ENCODE peak calls at places on chromosome 14, in ten cellular contexts. One of them, this sample, is unnamed.

GRCh38 chr14:31717294-31718085 is 156.3 kb downstream of the NUBPL start:
- DNase-seq in heart right ventricle: no peak
- DNase-seq in cardiac fibroblast: peak
- DNase-seq in tibial artery: no peak
- DNase-seq in psoas muscle: no peak
- DNase-seq in endodermal cell: no peak
- DNase-seq in small intestine: no peak
- DNase-seq in H7: no peak
- DNase-seq in left ventricle myocardium inferior: no peak
- DNase-seq in effector memory CD4-positive, alpha-beta T cell: no peak
- DNase-seq in this sample: no peak

GRCh38 chr14:41062826-41063225 is 543.9 kb upstream of the LRFN5 start:
- DNase-seq in psoas muscle: no peak
- DNase-seq in H7: no peak
- DNase-seq in small intestine: no peak
- DNase-seq in cardiac fibroblast: no peak
- DNase-seq in tibial artery: no peak
- DNase-seq in effector memory CD4-positive, alpha-beta T cell: no peak
- DNase-seq in endodermal cell: no peak
- DNase-seq in left ventricle myocardium inferior: no peak
- DNase-seq in heart right ventricle: no peak
- DNase-seq in this sample: no peak

GRCh38 chr14:70188292-70188607 is 501 bp downstream of the SLC8A3 start:
- DNase-seq in left ventricle myocardium inferior: no peak
- DNase-seq in psoas muscle: peak
- DNase-seq in endodermal cell: no peak
- DNase-seq in cardiac fibroblast: peak
- DNase-seq in H7: no peak
- DNase-seq in tibial artery: no peak
- DNase-seq in effector memory CD4-positive, alpha-beta T cell: no peak
- DNase-seq in small intestine: no peak
- DNase-seq in heart right ventricle: no peak
- DNase-seq in this sample: no peak

GRCh38 chr14:92701826-92702225 is 46.6 kb downstream of the LGMN start:
- DNase-seq in endodermal cell: no peak
- DNase-seq in cardiac fibroblast: no peak
- DNase-seq in H7: no peak
- DNase-seq in psoas muscle: no peak
- DNase-seq in heart right ventricle: no peak
- DNase-seq in left ventricle myocardium inferior: no peak
- DNase-seq in small intestine: no peak
- DNase-seq in effector memory CD4-positive, alpha-beta T cell: no peak
- DNase-seq in tibial artery: no peak
- DNase-seq in this sample: no peak

GRCh38 chr14:92352158-92352985 is 29.4 kb downstream of the SLC24A4 start:
- DNase-seq in cardiac fibroblast: peak
- DNase-seq in psoas muscle: no peak
- DNase-seq in tibial artery: no peak
- DNase-seq in left ventricle myocardium inferior: no peak
- DNase-seq in H7: peak
- DNase-seq in effector memory CD4-positive, alpha-beta T cell: no peak
- DNase-seq in endodermal cell: peak
- DNase-seq in heart right ventricle: no peak
- DNase-seq in small intestine: no peak
- DNase-seq in this sample: no peak

GRCh38 chr14:78170203-78170602 is at the start of gene NRXN3:
- DNase-seq in small intestine: no peak
- DNase-seq in tibial artery: no peak
- DNase-seq in psoas muscle: no peak
- DNase-seq in heart right ventricle: no peak
- DNase-seq in endodermal cell: peak
- DNase-seq in effector memory CD4-positive, alpha-beta T cell: no peak
- DNase-seq in left ventricle myocardium inferior: no peak
- DNase-seq in cardiac fibroblast: no peak
- DNase-seq in H7: peak
- DNase-seq in this sample: no peak

GRCh38 chr14:81193924-81194633 is 26.7 kb downstream of the GTF2A1 start:
- DNase-seq in heart right ventricle: no peak
- DNase-seq in H7: no peak
- DNase-seq in effector memory CD4-positive, alpha-beta T cell: no peak
- DNase-seq in cardiac fibroblast: no peak
- DNase-seq in small intestine: no peak
- DNase-seq in tibial artery: no peak
- DNase-seq in psoas muscle: no peak
- DNase-seq in left ventricle myocardium inferior: no peak
- DNase-seq in endodermal cell: no peak
- DNase-seq in this sample: no peak

GRCh38 chr14:94014375-94014774 is 11.8 kb upstream of the OTUB2 start:
- DNase-seq in tibial artery: no peak
- DNase-seq in psoas muscle: no peak
- DNase-seq in cardiac fibroblast: no peak
- DNase-seq in heart right ventricle: no peak
- DNase-seq in H7: no peak
- DNase-seq in effector memory CD4-positive, alpha-beta T cell: no peak
- DNase-seq in small intestine: no peak
- DNase-seq in endodermal cell: no peak
- DNase-seq in left ventricle myocardium inferior: no peak
- DNase-seq in this sample: no peak

GRCh38 chr14:60882219-60882618 is 98.7 kb downstream of the TRMT5 start:
- DNase-seq in tibial artery: no peak
- DNase-seq in small intestine: no peak
- DNase-seq in cardiac fibroblast: no peak
- DNase-seq in effector memory CD4-positive, alpha-beta T cell: no peak
- DNase-seq in psoas muscle: no peak
- DNase-seq in left ventricle myocardium inferior: no peak
- DNase-seq in endodermal cell: no peak
- DNase-seq in heart right ventricle: no peak
- DNase-seq in H7: no peak
- DNase-seq in this sample: no peak

GRCh38 chr14:22839159-22839779 is 2.9 kb downstream of the MMP14 start:
- DNase-seq in psoas muscle: peak
- DNase-seq in cardiac fibroblast: peak
- DNase-seq in small intestine: no peak
- DNase-seq in effector memory CD4-positive, alpha-beta T cell: no peak
- DNase-seq in heart right ventricle: no peak
- DNase-seq in H7: peak
- DNase-seq in endodermal cell: no peak
- DNase-seq in left ventricle myocardium inferior: no peak
- DNase-seq in tibial artery: peak
- DNase-seq in this sample: no peak
- H3K4me3 ChIP-seq in psoas muscle: peak
- H3K4me3 ChIP-seq in cardiac fibroblast: peak
- H3K4me3 ChIP-seq in small intestine: no peak
- H3K4me3 ChIP-seq in effector memory CD4-positive, alpha-beta T cell: no peak
- H3K4me3 ChIP-seq in heart right ventricle: peak
- H3K4me3 ChIP-seq in H7: no peak
- H3K4me3 ChIP-seq in endodermal cell: peak
- H3K4me3 ChIP-seq in left ventricle myocardium inferior: peak
- H3K4me3 ChIP-seq in tibial artery: peak
- H3K4me3 ChIP-seq in this sample: peak

DNA sequence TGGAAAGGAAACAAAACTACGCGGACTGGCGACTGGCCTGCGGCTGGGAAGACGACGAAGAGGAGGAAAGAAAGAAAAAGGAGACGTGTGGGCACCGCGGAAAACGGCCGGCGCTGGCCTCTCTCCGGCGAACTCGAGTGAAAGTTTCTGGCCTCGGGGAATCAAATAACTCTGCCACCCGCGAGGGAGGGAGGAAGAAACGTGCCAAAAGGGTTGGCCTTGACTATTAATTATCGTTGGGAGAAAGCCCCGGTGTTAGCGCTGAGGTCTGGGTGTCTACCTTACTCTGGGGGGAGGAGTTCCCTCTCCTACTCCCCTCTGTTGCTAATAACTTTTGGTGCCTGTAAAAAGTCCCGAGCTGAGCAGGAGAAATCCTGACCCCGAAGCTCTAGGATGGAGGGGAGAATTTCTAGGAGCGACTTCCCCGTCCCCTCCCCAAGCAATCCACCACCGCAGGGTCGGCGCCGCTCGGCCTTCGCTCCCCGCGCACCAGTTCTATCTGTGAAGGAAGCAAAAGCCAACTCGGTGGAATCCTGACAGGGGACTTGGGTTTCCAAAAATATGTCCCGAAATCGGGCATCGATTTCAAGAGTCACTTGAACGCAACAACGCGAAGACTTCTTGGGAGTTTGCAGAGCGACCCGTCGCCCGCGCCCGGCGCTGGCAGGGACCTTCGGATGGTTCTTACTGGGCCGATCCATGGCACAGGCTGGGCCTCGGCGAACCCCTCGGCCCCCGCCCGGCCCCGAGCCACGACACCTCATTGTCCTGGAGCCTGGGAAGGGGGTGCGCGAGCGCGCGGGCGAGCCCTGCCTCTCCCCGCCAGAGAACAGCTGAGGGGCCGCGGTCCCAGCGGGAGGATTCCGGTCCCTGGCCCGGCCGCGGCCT is 1.7 kb downstream of the OTX2 start:
- DNase-seq in effector memory CD4-positive, alpha-beta T cell: no peak
- DNase-seq in heart right ventricle: no peak
- DNase-seq in H7: peak
- DNase-seq in small intestine: no peak
- DNase-seq in endodermal cell: peak
- DNase-seq in left ventricle myocardium inferior: no peak
- DNase-seq in psoas muscle: no peak
- DNase-seq in tibial artery: no peak
- DNase-seq in cardiac fibroblast: no peak
- DNase-seq in this sample: no peak
- H3K4me3 ChIP-seq in effector memory CD4-positive, alpha-beta T cell: no peak
- H3K4me3 ChIP-seq in heart right ventricle: peak
- H3K4me3 ChIP-seq in H7: peak
- H3K4me3 ChIP-seq in small intestine: no peak
- H3K4me3 ChIP-seq in endodermal cell: peak
- H3K4me3 ChIP-seq in left ventricle myocardium inferior: peak
- H3K4me3 ChIP-seq in psoas muscle: peak
- H3K4me3 ChIP-seq in tibial artery: peak
- H3K4me3 ChIP-seq in cardiac fibroblast: no peak
- H3K4me3 ChIP-seq in this sample: no peak

GRCh38 chr14:66244834-66245233 is 241.3 kb upstream of the CCDC196 start:
- DNase-seq in effector memory CD4-positive, alpha-beta T cell: no peak
- DNase-seq in tibial artery: no peak
- DNase-seq in endodermal cell: no peak
- DNase-seq in heart right ventricle: no peak
- DNase-seq in H7: no peak
- DNase-seq in cardiac fibroblast: no peak
- DNase-seq in small intestine: no peak
- DNase-seq in psoas muscle: no peak
- DNase-seq in left ventricle myocardium inferior: no peak
- DNase-seq in this sample: no peak

GRCh38 chr14:66249544-66249943 is 236.6 kb upstream of the CCDC196 start:
- DNase-seq in heart right ventricle: no peak
- DNase-seq in cardiac fibroblast: no peak
- DNase-seq in tibial artery: no peak
- DNase-seq in left ventricle myocardium inferior: no peak
- DNase-seq in psoas muscle: no peak
- DNase-seq in endodermal cell: no peak
- DNase-seq in effector memory CD4-positive, alpha-beta T cell: no peak
- DNase-seq in H7: no peak
- DNase-seq in small intestine: no peak
- DNase-seq in this sample: no peak

GRCh38 chr14:66247662-66248061 is 238.5 kb upstream of the CCDC196 start:
- DNase-seq in effector memory CD4-positive, alpha-beta T cell: no peak
- DNase-seq in tibial artery: no peak
- DNase-seq in heart right ventricle: no peak
- DNase-seq in small intestine: no peak
- DNase-seq in left ventricle myocardium inferior: no peak
- DNase-seq in psoas muscle: no peak
- DNase-seq in cardiac fibroblast: no peak
- DNase-seq in endodermal cell: peak
- DNase-seq in H7: no peak
- DNase-seq in this sample: no peak
- H3K4me3 ChIP-seq in effector memory CD4-positive, alpha-beta T cell: no peak
- H3K4me3 ChIP-seq in tibial artery: no peak
- H3K4me3 ChIP-seq in heart right ventricle: no peak
- H3K4me3 ChIP-seq in small intestine: no peak
- H3K4me3 ChIP-seq in left ventricle myocardium inferior: no peak
- H3K4me3 ChIP-seq in psoas muscle: no peak
- H3K4me3 ChIP-seq in cardiac fibroblast: no peak
- H3K4me3 ChIP-seq in endodermal cell: no peak
- H3K4me3 ChIP-seq in H7: no peak
- H3K4me3 ChIP-seq in this sample: no peak

GRCh38 chr14:103142031-103142430 is 18.8 kb downstream of the TNFAIP2 start:
- DNase-seq in tibial artery: no peak
- DNase-seq in small intestine: no peak
- DNase-seq in H7: no peak
- DNase-seq in heart right ventricle: no peak
- DNase-seq in endodermal cell: no peak
- DNase-seq in effector memory CD4-positive, alpha-beta T cell: no peak
- DNase-seq in cardiac fibroblast: no peak
- DNase-seq in left ventricle myocardium inferior: no peak
- DNase-seq in psoas muscle: no peak
- DNase-seq in this sample: no peak

GRCh38 chr14:103140316-103141109 is 17.3 kb downstream of the TNFAIP2 start:
- DNase-seq in endodermal cell: peak
- DNase-seq in effector memory CD4-positive, alpha-beta T cell: no peak
- DNase-seq in cardiac fibroblast: no peak
- DNase-seq in heart right ventricle: no peak
- DNase-seq in tibial artery: no peak
- DNase-seq in left ventricle myocardium inferior: no peak
- DNase-seq in small intestine: no peak
- DNase-seq in H7: no peak
- DNase-seq in psoas muscle: no peak
- DNase-seq in this sample: no peak

GRCh38 chr14:103142903-103143302 is 19.6 kb downstream of the TNFAIP2 start:
- DNase-seq in psoas muscle: no peak
- DNase-seq in tibial artery: no peak
- DNase-seq in left ventricle myocardium inferior: no peak
- DNase-seq in cardiac fibroblast: no peak
- DNase-seq in H7: no peak
- DNase-seq in heart right ventricle: no peak
- DNase-seq in endodermal cell: no peak
- DNase-seq in effector memory CD4-positive, alpha-beta T cell: no peak
- DNase-seq in small intestine: no peak
- DNase-seq in this sample: no peak

GRCh38 chr14:103139371-103140016 is 16.2 kb downstream of the TNFAIP2 start:
- DNase-seq in cardiac fibroblast: no peak
- DNase-seq in endodermal cell: peak
- DNase-seq in effector memory CD4-positive, alpha-beta T cell: no peak
- DNase-seq in psoas muscle: no peak
- DNase-seq in H7: peak
- DNase-seq in small intestine: no peak
- DNase-seq in left ventricle myocardium inferior: no peak
- DNase-seq in tibial artery: no peak
- DNase-seq in heart right ventricle: no peak
- DNase-seq in this sample: no peak

DNA sequence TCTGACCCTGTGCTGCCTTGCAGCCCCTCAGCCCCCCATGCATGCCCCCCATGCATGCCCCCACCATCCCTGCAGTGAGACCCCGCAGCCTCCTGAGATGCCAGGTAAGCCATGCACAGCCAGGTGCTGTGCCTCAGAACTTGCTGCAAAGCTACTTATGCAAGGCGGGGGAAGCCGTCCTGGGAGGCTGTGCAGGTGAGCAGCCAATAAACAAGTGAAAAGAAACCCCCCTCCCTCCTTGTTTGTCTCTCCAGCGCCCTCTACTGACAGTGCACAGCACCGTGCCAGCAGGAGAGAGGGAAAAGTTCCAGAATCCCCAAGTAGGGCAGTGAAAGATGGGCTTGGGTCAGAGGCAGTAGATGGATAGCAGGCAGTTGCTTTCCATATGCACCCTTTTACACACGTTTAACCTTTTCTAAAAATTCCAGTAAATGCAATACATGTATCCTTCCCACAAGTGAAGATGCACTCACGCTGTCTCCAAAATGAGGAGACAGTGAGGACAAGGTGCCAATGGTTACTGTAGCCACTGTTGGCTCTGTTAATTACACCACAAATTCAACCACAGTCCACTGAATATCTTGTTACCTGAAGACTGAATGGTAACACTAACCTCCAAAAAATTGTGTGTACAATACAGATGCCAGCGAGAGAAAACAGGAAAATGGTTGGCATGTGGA is 18.0 kb downstream of the TNFAIP2 start:
- DNase-seq in heart right ventricle: peak
- DNase-seq in small intestine: no peak
- DNase-seq in H7: peak
- DNase-seq in tibial artery: no peak
- DNase-seq in effector memory CD4-positive, alpha-beta T cell: no peak
- DNase-seq in psoas muscle: no peak
- DNase-seq in endodermal cell: peak
- DNase-seq in left ventricle myocardium inferior: no peak
- DNase-seq in cardiac fibroblast: peak
- DNase-seq in this sample: no peak
- H3K4me3 ChIP-seq in heart right ventricle: no peak
- H3K4me3 ChIP-seq in small intestine: no peak
- H3K4me3 ChIP-seq in H7: no peak
- H3K4me3 ChIP-seq in tibial artery: no peak
- H3K4me3 ChIP-seq in effector memory CD4-positive, alpha-beta T cell: no peak
- H3K4me3 ChIP-seq in psoas muscle: no peak
- H3K4me3 ChIP-seq in endodermal cell: no peak
- H3K4me3 ChIP-seq in left ventricle myocardium inferior: no peak
- H3K4me3 ChIP-seq in cardiac fibroblast: no peak
- H3K4me3 ChIP-seq in this sample: no peak

This sample was measured in AG09309.